ENCODE peak calls at places on chromosomes 7 and 10, in five cellular contexts. X, Z, K, S and L are unnamed samples.

GRCh38 chr7:141201145-141201885 is 127.5 kb downstream of the TMEM178B start:
- DNase-seq in X (no peak), Z (no peak), K (no peak), S (no peak), L (no peak)

GRCh38 chr7:147400221-147400689 is 1190.3 kb upstream of the C7orf33 start:
- DNase-seq in S (no peak), Z (no peak), X (no peak), K (no peak), L (no peak)

GRCh38 chr10:106467506-106467905 is 697.0 kb downstream of the SORCS1 start:
- DNase-seq in S (no peak), K (no peak), Z (no peak), X (peak; percentile 44), L (no peak)

GRCh38 chr7:35551682-35552081 is 143.3 kb downstream of the HERPUD2 start:
- DNase-seq in Z (no peak), X (peak; percentile 41), S (no peak), K (no peak), L (no peak)

GRCh38 chr10:58300676-58301075 is 31.7 kb downstream of the CISD1 start:
- DNase-seq in Z (no peak), S (no peak), K (no peak), X (no peak), L (no peak)

GRCh38 chr7:157693521-157694388 is 357.0 kb downstream of the DNAJB6 start:
- DNase-seq in X (no peak), S (no peak), K (no peak), Z (no peak), L (no peak)

GRCh38 chr7:44121761-44122420 is 1.5 kb downstream of the POLD2 start:
- DNase-seq in K (no peak), S (no peak), X (no peak), Z (no peak), L (no peak)

GRCh38 chr7:6306471-6306870 is 34.0 kb upstream of the CYTH3 start:
- DNase-seq in S (peak; percentile 72), Z (no peak), K (no peak), X (no peak), L (peak; percentile 72)

GRCh38 chr10:34744590-34744989 is 70.5 kb downstream of the PARD3 start:
- DNase-seq in K (no peak), S (no peak), Z (no peak), X (no peak), L (no peak)

GRCh38 chr10:80137031-80137712 is 4.6 kb downstream of the PLAC9 start:
- DNase-seq in S (no peak), X (no peak), Z (no peak), K (no peak), L (no peak)

GRCh38 chr10:132893090-132893489 is 49.3 kb downstream of the CFAP46 start:
- DNase-seq in X (no peak), K (no peak), S (no peak), Z (no peak), L (no peak)

GRCh38 chr10:128210215-128211063 is 84.2 kb upstream of the MKI67 start:
- DNase-seq in S (peak; percentile 34), X (peak; percentile 64), K (peak; percentile 81), Z (no peak), L (peak; percentile 87)

GRCh38 chr7:6389728-6390127 is 58.0 kb downstream of the DAGLB start:
- DNase-seq in Z (no peak), X (no peak), K (no peak), S (no peak), L (no peak)

GRCh38 chr7:68776326-68776725 is 821.9 kb upstream of the AUTS2 start:
- DNase-seq in S (no peak), Z (no peak), X (no peak), K (no peak), L (no peak)

GRCh38 chr10:69474688-69475432 is 23.6 kb downstream of the TSPAN15 start:
- DNase-seq in Z (no peak), K (no peak), S (no peak), X (no peak), L (peak; percentile 54)

GRCh38 chr10:12235796-12236195 is 39.8 kb downstream of the CDC123 start:
- DNase-seq in Z (no peak), K (no peak), S (peak; percentile 69), X (no peak), L (no peak)

GRCh38 chr7:47046949-47047348 is 535.0 kb downstream of the TNS3 start:
- DNase-seq in K (no peak), Z (no peak), S (no peak), X (peak; percentile 7), L (no peak)

GRCh38 chr10:48779077-48779476 is 94.4 kb downstream of the WDFY4 start:
- DNase-seq in S (no peak), K (no peak), X (no peak), Z (no peak), L (no peak)

GRCh38 chr7:77258014-77258413 is 58.4 kb upstream of the FGL2 start:
- DNase-seq in S (no peak), Z (no peak), K (no peak), X (no peak), L (no peak)

GRCh38 chr10:88289342-88289741 is 293.8 kb downstream of the RNLS start:
- DNase-seq in X (no peak), K (no peak), S (no peak), Z (no peak), L (no peak)

GRCh38 chr10:101901340-101901739 is 57.7 kb upstream of the KCNIP2 start:
- DNase-seq in Z (peak; percentile 77), S (no peak), X (peak; percentile 62), K (no peak), L (no peak)

GRCh38 chr7:112550468-112551060 is 69.8 kb downstream of the LSMEM1 start:
- DNase-seq in Z (peak; percentile 23), K (peak; percentile 65), X (peak; percentile 82), S (peak; percentile 60), L (peak; percentile 34)

GRCh38 chr7:42745357-42746022 is 166.4 kb downstream of the C7orf25 start:
- DNase-seq in Z (no peak), K (peak; percentile 35), X (peak; percentile 89), S (peak; percentile 1), L (peak; percentile 55)

GRCh38 chr10:95537543-95537930 is 23.6 kb downstream of the SORBS1 start:
- DNase-seq in K (no peak), X (no peak), S (no peak), Z (no peak), L (no peak)

GRCh38 chr7:8133188-8133848 is 128.6 kb downstream of the ICA1 start:
- DNase-seq in X (no peak), K (no peak), S (no peak), Z (no peak), L (no peak)

GRCh38 chr7:20737840-20738448 is 48.7 kb downstream of the SP8 start:
- DNase-seq in S (peak; percentile 72), X (no peak), K (no peak), Z (no peak), L (peak; percentile 39)

GRCh38 chr7:64946772-64947171 is 43.7 kb downstream of the ZNF273 start:
- DNase-seq in Z (no peak), K (no peak), X (peak; percentile 72), S (peak; percentile 27), L (no peak)

GRCh38 chr10:97407211-97407951 is 6.2 kb upstream of the RRP12 start:
- DNase-seq in X (peak; percentile 90), K (peak; percentile 68), S (peak; percentile 89), Z (no peak), L (peak; percentile 93)

GRCh38 chr7:25854608-25855497 is 297.1 kb upstream of the NFE2L3 start:
- DNase-seq in X (peak; percentile 99), S (peak; percentile 66), Z (no peak), K (peak; percentile 91), L (peak; percentile 98)

DNA sequence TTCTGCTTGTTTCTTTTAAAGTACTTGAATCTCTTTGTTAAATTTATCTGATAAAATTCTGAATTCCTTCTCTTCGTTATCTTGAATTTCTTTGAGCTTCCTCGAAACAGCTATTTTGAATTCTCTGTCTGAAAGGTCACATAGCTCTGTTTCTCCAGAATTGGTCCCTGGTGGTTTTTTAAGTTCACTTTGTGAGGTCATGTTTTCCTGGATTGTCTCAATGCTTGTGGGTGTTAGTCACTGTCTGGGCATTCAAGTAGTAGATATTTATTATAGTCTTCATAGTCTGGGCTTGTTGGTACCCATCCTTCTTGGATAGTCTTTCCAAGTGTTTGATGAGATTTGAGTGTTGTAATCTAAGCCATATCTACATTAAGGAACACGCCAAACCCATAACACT is 1060.6 kb downstream of the LRMDA start:
- DNase-seq in S (no peak), X (no peak), Z (no peak), K (no peak), L (no peak)
- TF ChIP-seq JUNB in S (no peak), X (no peak), Z (no peak), K (no peak), L (no peak)

DNA sequence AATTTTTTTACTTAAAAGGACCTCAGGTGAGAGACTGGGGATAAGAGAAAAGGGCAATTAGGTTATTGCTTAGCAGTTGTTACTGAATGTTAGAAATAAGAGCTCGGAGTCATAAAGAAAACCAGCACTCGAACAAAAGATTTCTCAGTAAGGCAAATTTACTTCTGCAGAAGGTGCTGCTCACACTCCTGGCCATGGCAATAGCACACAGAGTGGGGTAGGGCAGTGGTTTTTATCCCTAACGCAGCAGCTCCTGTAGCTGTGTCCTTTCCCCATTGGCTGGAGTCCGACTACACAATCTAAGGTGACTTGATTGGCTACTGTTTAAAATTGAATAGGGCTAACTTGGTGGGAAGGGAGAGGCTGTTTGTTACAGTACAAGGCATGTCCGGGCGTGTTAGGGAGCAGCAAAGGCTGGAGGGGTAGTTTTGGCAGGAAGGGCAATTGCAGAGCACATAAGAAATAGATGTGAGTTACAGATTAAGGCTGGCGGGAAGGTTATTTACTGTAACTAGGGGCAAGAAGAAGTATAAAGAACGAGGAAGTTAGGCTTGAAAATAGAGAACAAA is 112.1 kb downstream of the AKR1D1 start:
- DNase-seq in Z (no peak), X (no peak), K (no peak), S (no peak), L (no peak)
- TF ChIP-seq JUNB in Z (no peak), X (no peak), K (no peak), S (no peak), L (no peak)

DNA sequence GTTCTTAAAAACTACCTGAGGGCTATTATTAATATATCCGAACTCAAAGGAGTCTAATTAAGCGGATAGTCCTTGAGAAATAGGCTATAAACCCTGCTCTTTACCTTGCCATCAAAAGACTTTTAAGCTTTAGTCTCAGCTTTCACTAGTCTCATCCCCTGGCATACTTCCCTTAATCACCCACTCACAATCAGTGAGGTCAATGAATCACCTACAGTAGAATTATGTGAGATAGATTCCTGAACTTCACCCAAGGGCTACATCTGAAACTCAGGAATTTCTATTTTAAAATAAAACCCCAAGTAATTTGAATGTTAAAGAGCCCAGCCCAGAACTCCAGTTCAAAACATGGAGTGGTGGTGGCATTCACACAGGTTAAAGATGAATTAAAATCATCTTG is 108.7 kb downstream of the ETV1 start:
- DNase-seq in S (no peak), K (no peak), Z (no peak), X (no peak), L (no peak)
- TF ChIP-seq JUNB in S (no peak), K (no peak), Z (no peak), X (no peak), L (no peak)

GRCh38 chr7:92725161-92725925 is 111.0 kb downstream of the CDK6 start:
- DNase-seq in K (no peak), S (no peak), X (no peak), Z (no peak), L (no peak)

GRCh38 chr7:92730808-92731207 is 105.6 kb downstream of the CDK6 start:
- DNase-seq in Z (no peak), X (no peak), S (no peak), K (no peak), L (no peak)

GRCh38 chr7:92729751-92730150 is 106.6 kb downstream of the CDK6 start:
- DNase-seq in X (no peak), Z (no peak), K (no peak), S (no peak), L (no peak)

GRCh38 chr7:92729172-92729571 is 107.2 kb downstream of the CDK6 start:
- DNase-seq in S (no peak), K (no peak), Z (no peak), X (no peak), L (no peak)

GRCh38 chr7:92727755-92728154 is 108.6 kb downstream of the CDK6 start:
- DNase-seq in K (no peak), X (no peak), S (no peak), Z (no peak), L (no peak)
- TF ChIP-seq JUNB in K (no peak), X (no peak), S (no peak), Z (no peak), L (no peak)